ENCODE peak calls at places on chromosomes 7 and 10, in seven cellular contexts. One of them, this sample, is unnamed.

GRCh38 chr10:121406823-121407545 is 191.3 kb downstream of the FGFR2 start:
- DNase-seq in GM12891: no peak
- DNase-seq in Peyer's patch: no peak
- DNase-seq in HepG2: no peak
- DNase-seq in thyroid gland: peak; percentile 40
- DNase-seq in A549: no peak
- DNase-seq in HCT116: no peak
- DNase-seq in this sample: no peak

GRCh38 chr10:43808136-43808535 is 159.5 kb upstream of the ZNF32 start:
- DNase-seq in GM12891: no peak
- DNase-seq in Peyer's patch: no peak
- DNase-seq in HepG2: no peak
- DNase-seq in thyroid gland: no peak
- DNase-seq in A549: no peak
- DNase-seq in HCT116: no peak
- DNase-seq in this sample: no peak

GRCh38 chr7:133344275-133344674 is 91.4 kb downstream of the EXOC4 start:
- DNase-seq in GM12891: no peak
- DNase-seq in Peyer's patch: no peak
- DNase-seq in HepG2: no peak
- DNase-seq in thyroid gland: no peak
- DNase-seq in A549: peak; percentile 7
- DNase-seq in HCT116: no peak
- DNase-seq in this sample: peak; percentile 3

GRCh38 chr10:34911661-34912205 is 96.6 kb upstream of the PARD3 start:
- DNase-seq in GM12891: no peak
- DNase-seq in Peyer's patch: peak; percentile 34
- DNase-seq in HepG2: no peak
- DNase-seq in thyroid gland: no peak
- DNase-seq in A549: no peak
- DNase-seq in HCT116: no peak
- DNase-seq in this sample: no peak

GRCh38 chr10:97633921-97634320 is 621 bp upstream of the MORN4 start:
- DNase-seq in GM12891: no peak
- DNase-seq in Peyer's patch: no peak
- DNase-seq in HepG2: peak; percentile 7
- DNase-seq in thyroid gland: no peak
- DNase-seq in A549: no peak
- DNase-seq in HCT116: peak; percentile 19
- DNase-seq in this sample: peak; percentile 69

GRCh38 chr7:248732-249435 is 41.1 kb upstream of the FOXL3 start:
- DNase-seq in GM12891: no peak
- DNase-seq in Peyer's patch: no peak
- DNase-seq in HepG2: no peak
- DNase-seq in thyroid gland: no peak
- DNase-seq in A549: no peak
- DNase-seq in HCT116: no peak
- DNase-seq in this sample: no peak

GRCh38 chr7:132428247-132428919 is 147.9 kb downstream of the PLXNA4 start:
- DNase-seq in GM12891: no peak
- DNase-seq in Peyer's patch: no peak
- DNase-seq in HepG2: no peak
- DNase-seq in thyroid gland: no peak
- DNase-seq in A549: no peak
- DNase-seq in HCT116: no peak
- DNase-seq in this sample: no peak

GRCh38 chr7:32957326-32958045 is at the start of gene FKBP9:
- DNase-seq in GM12891: peak; percentile 78
- DNase-seq in Peyer's patch: peak; percentile 91
- DNase-seq in HepG2: peak; percentile 76
- DNase-seq in thyroid gland: peak; percentile 78
- DNase-seq in A549: peak; percentile 96
- DNase-seq in HCT116: no peak
- DNase-seq in this sample: peak; percentile 79

GRCh38 chr10:91032614-91033248 is 111.8 kb upstream of the ANKRD1 start:
- DNase-seq in GM12891: no peak
- DNase-seq in Peyer's patch: no peak
- DNase-seq in HepG2: no peak
- DNase-seq in thyroid gland: no peak
- DNase-seq in A549: no peak
- DNase-seq in HCT116: no peak
- DNase-seq in this sample: no peak

GRCh38 chr10:8158439-8159071 is 104.1 kb downstream of the GATA3 start:
- DNase-seq in GM12891: no peak
- DNase-seq in Peyer's patch: no peak
- DNase-seq in HepG2: no peak
- DNase-seq in thyroid gland: no peak
- DNase-seq in A549: no peak
- DNase-seq in HCT116: no peak
- DNase-seq in this sample: no peak

GRCh38 chr10:17073720-17074547 is 55.7 kb downstream of the CUBN start:
- DNase-seq in GM12891: no peak
- DNase-seq in Peyer's patch: no peak
- DNase-seq in HepG2: no peak
- DNase-seq in thyroid gland: no peak
- DNase-seq in A549: no peak
- DNase-seq in HCT116: no peak
- DNase-seq in this sample: no peak

GRCh38 chr10:81872206-81872605 is 2.8 kb upstream of the NRG3 start:
- DNase-seq in GM12891: no peak
- DNase-seq in Peyer's patch: no peak
- DNase-seq in HepG2: no peak
- DNase-seq in thyroid gland: peak; percentile 60
- DNase-seq in A549: no peak
- DNase-seq in HCT116: no peak
- DNase-seq in this sample: no peak

GRCh38 chr7:46900312-46901263 is 681.3 kb downstream of the TNS3 start:
- DNase-seq in GM12891: no peak
- DNase-seq in Peyer's patch: no peak
- DNase-seq in HepG2: no peak
- DNase-seq in thyroid gland: no peak
- DNase-seq in A549: no peak
- DNase-seq in HCT116: no peak
- DNase-seq in this sample: no peak

GRCh38 chr7:102469351-102469971 is 4.7 kb downstream of the LRWD1 start:
- DNase-seq in GM12891: no peak
- DNase-seq in Peyer's patch: no peak
- DNase-seq in HepG2: no peak
- DNase-seq in thyroid gland: peak; percentile 0
- DNase-seq in A549: no peak
- DNase-seq in HCT116: no peak
- DNase-seq in this sample: no peak

GRCh38 chr7:110921478-110922210 is 169.3 kb upstream of the LRRN3 start:
- DNase-seq in GM12891: no peak
- DNase-seq in Peyer's patch: no peak
- DNase-seq in HepG2: no peak
- DNase-seq in thyroid gland: no peak
- DNase-seq in A549: no peak
- DNase-seq in HCT116: no peak
- DNase-seq in this sample: no peak

GRCh38 chr10:121900443-121901174 is 27.2 kb downstream of the ATE1 start:
- DNase-seq in GM12891: peak; percentile 20
- DNase-seq in Peyer's patch: no peak
- DNase-seq in HepG2: peak; percentile 62
- DNase-seq in thyroid gland: no peak
- DNase-seq in A549: peak; percentile 62
- DNase-seq in HCT116: peak; percentile 52
- DNase-seq in this sample: peak; percentile 74

GRCh38 chr10:29873941-29874340 is 185.4 kb downstream of the JCAD start:
- DNase-seq in GM12891: no peak
- DNase-seq in Peyer's patch: no peak
- DNase-seq in HepG2: no peak
- DNase-seq in thyroid gland: no peak
- DNase-seq in A549: no peak
- DNase-seq in HCT116: no peak
- DNase-seq in this sample: no peak

GRCh38 chr10:61730671-61731070 is 67.9 kb downstream of the CABCOCO1 start:
- DNase-seq in GM12891: no peak
- DNase-seq in Peyer's patch: no peak
- DNase-seq in HepG2: no peak
- DNase-seq in thyroid gland: no peak
- DNase-seq in A549: no peak
- DNase-seq in HCT116: no peak
- DNase-seq in this sample: no peak

DNA sequence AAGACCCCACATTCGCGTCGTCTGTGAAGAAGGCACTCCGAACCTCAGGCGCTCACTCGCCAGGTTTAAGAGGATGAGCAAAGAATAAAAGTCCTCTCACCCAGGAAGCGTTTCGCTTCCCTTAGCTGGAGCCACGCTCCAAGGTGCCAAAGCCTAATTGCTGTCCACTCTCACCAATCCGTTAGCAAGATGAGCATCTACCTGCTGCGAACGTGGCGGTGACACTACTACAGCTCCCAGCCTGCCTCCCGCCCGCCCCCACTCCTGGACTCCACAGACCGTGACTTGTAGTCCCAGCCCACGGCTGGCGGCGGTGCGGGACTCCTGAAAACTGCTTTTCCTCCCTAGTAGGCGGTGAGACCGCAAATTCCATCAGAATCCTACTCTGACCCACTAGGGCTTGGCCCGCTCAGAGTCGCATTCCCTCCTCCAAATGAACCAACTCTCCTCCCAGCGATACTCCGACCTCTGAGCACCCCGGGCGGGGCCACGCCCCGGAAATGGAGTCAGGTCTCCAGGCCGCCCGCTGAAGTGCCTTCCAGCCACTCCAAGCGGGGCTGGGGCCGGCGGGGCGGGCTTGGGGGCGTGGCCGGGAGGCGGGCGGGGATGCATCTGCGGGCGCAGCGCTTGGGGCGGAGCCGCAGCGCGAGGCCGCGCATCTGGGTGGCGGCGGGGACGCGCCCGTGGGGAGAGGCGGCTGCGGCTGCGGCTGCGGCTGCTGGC is 521 bp upstream of the PTPN12 start:
- DNase-seq in GM12891: peak; percentile 97
- DNase-seq in Peyer's patch: peak; percentile 99
- DNase-seq in HepG2: peak; percentile 95
- DNase-seq in thyroid gland: peak; percentile 98
- DNase-seq in A549: peak; percentile 98
- DNase-seq in HCT116: peak; percentile 88
- DNase-seq in this sample: peak; percentile 97
- TF ChIP-seq POLR2A in GM12891: peak; percentile 89
- TF ChIP-seq POLR2A in Peyer's patch: peak; percentile 86
- TF ChIP-seq POLR2A in HepG2: peak; percentile 97
- TF ChIP-seq POLR2A in thyroid gland: peak; percentile 69
- TF ChIP-seq POLR2A in A549: peak; percentile 95
- TF ChIP-seq POLR2A in HCT116: peak; percentile 90
- TF ChIP-seq POLR2A in this sample: peak; percentile 84

DNA sequence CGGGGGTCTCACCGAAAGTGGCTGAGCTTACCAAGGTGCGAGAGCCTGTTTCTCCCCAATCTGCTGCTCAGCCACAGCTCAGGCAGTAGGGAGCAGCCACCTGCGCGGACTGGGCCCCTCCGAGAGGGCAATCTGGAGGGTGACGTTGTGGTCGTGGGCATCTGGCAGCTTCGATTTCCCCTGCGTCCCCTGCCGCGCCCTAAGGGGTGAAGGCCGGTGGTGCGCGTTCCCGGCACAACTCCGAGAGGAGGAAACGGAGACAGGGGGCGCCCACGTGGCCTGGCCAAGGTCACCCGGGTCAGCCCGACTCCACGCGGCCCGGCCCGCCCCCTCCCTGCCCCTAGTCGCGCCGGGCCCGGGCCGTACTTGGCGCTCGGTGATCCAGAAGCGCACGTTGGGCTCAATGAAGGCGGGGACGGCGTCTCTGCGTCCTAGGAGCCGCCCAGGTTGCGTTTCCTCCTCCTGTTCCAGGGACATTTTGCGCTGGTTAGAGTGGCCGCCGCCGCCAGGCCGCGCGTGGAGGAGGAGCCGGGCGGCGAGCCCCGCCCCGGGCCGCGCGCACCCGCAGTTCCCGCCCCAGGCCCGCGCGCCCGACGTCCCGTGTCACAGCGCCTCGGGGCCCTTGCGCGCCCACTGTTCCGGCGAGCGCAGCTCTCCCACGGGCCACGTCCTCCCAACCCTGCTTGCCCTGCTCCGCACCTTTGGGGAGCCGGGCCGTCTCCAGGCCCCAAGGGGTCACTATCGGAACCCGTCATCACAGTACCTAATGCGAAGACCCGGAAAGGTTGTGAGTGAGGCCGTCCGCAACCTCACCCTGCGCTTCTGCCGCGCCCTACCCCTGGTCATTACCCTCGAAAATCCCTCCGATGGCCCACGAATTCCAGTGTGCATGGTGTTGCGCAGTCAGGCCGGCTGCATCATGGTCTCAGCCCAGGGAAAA is at the start of gene SFXN4:
- DNase-seq in GM12891: peak; percentile 81
- DNase-seq in Peyer's patch: peak; percentile 92
- DNase-seq in HepG2: peak; percentile 63
- DNase-seq in thyroid gland: peak; percentile 80
- DNase-seq in A549: peak; percentile 57
- DNase-seq in HCT116: peak; percentile 44
- DNase-seq in this sample: peak; percentile 88
- TF ChIP-seq POLR2A in GM12891: peak; percentile 75
- TF ChIP-seq POLR2A in Peyer's patch: peak; percentile 79
- TF ChIP-seq POLR2A in HepG2: peak; percentile 60
- TF ChIP-seq POLR2A in thyroid gland: no peak
- TF ChIP-seq POLR2A in A549: peak; percentile 23
- TF ChIP-seq POLR2A in HCT116: peak; percentile 55
- TF ChIP-seq POLR2A in this sample: peak; percentile 72

DNA sequence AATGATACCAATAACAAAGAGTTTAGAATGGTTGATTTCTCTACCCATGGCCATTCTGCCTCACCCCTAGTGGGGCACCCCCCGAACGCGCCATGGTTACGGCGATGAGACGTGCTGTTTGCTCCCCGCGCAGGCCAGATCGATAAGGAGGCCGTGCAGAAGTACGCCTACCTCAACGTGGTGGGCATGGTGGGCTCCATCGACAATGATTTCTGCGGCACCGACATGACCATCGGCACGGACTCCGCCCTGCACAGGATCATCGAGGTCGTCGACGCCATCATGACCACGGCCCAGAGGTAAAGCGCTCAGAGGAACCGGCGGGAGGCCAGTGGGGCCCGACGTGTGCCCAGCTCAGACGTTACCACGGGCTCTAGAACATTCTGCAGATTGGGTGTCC is 36.3 kb downstream of the PFKP start:
- DNase-seq in GM12891: no peak
- DNase-seq in Peyer's patch: no peak
- DNase-seq in HepG2: no peak
- DNase-seq in thyroid gland: no peak
- DNase-seq in A549: no peak
- DNase-seq in HCT116: no peak
- DNase-seq in this sample: no peak
- TF ChIP-seq POLR2A in GM12891: no peak
- TF ChIP-seq POLR2A in Peyer's patch: no peak
- TF ChIP-seq POLR2A in HepG2: no peak
- TF ChIP-seq POLR2A in thyroid gland: no peak
- TF ChIP-seq POLR2A in A549: no peak
- TF ChIP-seq POLR2A in HCT116: no peak
- TF ChIP-seq POLR2A in this sample: no peak

DNA sequence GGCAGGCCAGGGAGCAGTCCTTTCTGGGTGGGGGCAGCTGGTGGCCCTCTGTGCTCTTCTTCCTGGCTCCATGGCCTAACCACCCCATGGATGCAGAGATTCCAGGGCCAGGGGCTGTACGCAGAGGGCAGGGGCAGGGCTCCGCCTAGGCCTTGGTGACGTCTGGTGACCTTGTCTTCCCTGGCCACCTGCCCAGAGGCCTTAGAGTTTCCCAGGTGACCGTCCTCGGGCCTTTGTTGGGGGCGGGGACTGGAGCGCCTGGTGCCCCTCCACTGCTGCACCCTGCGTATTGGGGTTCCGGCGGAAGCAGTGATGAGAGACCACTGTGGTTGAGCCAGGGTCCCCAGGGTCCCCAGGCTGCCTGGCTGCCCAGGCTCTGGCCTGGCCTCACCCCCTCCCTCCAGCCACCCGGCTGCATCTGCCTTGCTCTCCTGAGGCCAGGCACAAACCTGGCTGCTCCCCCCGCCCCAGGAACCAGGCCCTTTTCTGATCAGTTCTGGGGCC is 10.3 kb downstream of the PWWP2B start:
- DNase-seq in GM12891: no peak
- DNase-seq in Peyer's patch: peak; percentile 85
- DNase-seq in HepG2: peak; percentile 58
- DNase-seq in thyroid gland: peak; percentile 97
- DNase-seq in A549: no peak
- DNase-seq in HCT116: no peak
- DNase-seq in this sample: no peak
- TF ChIP-seq POLR2A in GM12891: no peak
- TF ChIP-seq POLR2A in Peyer's patch: no peak
- TF ChIP-seq POLR2A in HepG2: no peak
- TF ChIP-seq POLR2A in thyroid gland: no peak
- TF ChIP-seq POLR2A in A549: no peak
- TF ChIP-seq POLR2A in HCT116: no peak
- TF ChIP-seq POLR2A in this sample: no peak